ENCODE peak calls at places on chromosomes 12 and 14, in four cellular contexts. C is cardiac muscle cell, W is astrocyte, A is GM23248. O is an unnamed sample.

GRCh38 chr12:55227643-55228042 is 6.8 kb downstream of the OR10A7 start:
- DNase-seq in A (no peak), C (no peak), W (no peak), O (no peak)

GRCh38 chr12:132285991-132286681 is 43.3 kb downstream of the GALNT9 start:
- DNase-seq in W (peak), A (peak), C (peak), O (peak)

GRCh38 chr14:61331992-61332657 is 10.7 kb downstream of the PRKCH start:
- DNase-seq in W (no peak), A (no peak), C (no peak), O (no peak)

GRCh38 chr12:54983536-54984102 is 943 bp downstream of the TESPA1 start:
- DNase-seq in A (no peak), W (no peak), C (no peak), O (no peak)

GRCh38 chr14:52131640-52132320 is 62.9 kb upstream of the NID2 start:
- DNase-seq in W (peak), A (peak), C (peak), O (peak)

GRCh38 chr12:67145692-67146091 is 123.5 kb upstream of the CAND1 start:
- DNase-seq in C (no peak), A (no peak), W (no peak), O (no peak)

GRCh38 chr14:104983231-104983721 is 2.3 kb upstream of the CLBA1 start:
- DNase-seq in W (no peak), C (no peak), A (no peak), O (no peak)

GRCh38 chr14:75539165-75539561 is 16.9 kb downstream of the BATF start:
- DNase-seq in C (no peak), W (no peak), A (no peak), O (no peak)

GRCh38 chr12:95257541-95257940 is 39.9 kb downstream of the VEZT start:
- DNase-seq in W (no peak), A (no peak), C (no peak), O (no peak)

GRCh38 chr12:38053655-38054464 is 262.7 kb upstream of the ALG10B start:
- DNase-seq in W (no peak), A (peak), C (no peak), O (peak)

GRCh38 chr14:90461425-90461824 is 64.6 kb downstream of the CALM1 start:
- DNase-seq in C (no peak), A (no peak), W (no peak), O (no peak)

GRCh38 chr14:84749191-84749945 is 780.6 kb upstream of the FLRT2 start:
- DNase-seq in W (no peak), C (no peak), A (no peak), O (no peak)

GRCh38 chr14:33454707-33455106 is 496.2 kb downstream of the EGLN3 start:
- DNase-seq in C (no peak), A (no peak), W (no peak), O (peak)

DNA sequence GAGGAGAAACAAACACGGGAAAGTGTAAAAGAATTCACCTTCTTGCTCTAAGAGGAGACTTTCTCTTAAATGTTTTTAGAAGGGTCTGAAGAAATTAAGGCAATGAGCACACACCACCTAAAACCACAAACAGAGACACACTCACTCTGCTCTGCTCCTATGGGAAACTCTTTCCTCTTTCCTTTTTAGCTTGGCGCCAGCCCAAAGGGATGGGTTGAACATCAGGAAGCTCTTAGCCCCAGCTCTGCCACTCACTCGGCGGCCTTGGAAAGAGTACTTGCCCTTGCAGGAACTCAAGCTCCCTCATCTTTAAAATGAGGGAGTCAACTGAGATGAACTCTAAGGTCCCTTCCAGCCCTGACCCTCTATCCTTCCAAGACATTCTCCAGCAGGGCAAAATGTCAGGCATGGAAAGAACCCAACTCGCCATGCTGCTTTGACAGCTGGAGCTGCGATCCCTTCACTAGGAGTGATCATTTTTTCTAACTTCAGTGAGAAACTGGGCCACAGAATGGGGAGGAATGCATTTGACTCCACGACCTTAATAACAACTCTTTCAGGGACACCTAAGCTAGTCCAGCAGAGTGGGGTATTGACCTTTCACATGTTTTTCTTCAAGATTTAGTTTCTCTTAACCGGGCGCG is 980 bp upstream of the RNASE8 start:
- DNase-seq in C (no peak), A (peak), W (no peak), O (no peak)
- H3K27ac ChIP-seq in C (no peak), A (no peak), W (no peak), O (no peak)

GRCh38 chr14:76924363-76925151 is 98.3 kb downstream of the LRRC74A start:
- DNase-seq in C (no peak), W (no peak), A (no peak), O (peak)
- H3K27ac ChIP-seq in C (no peak), W (no peak), A (no peak), O (no peak)

GRCh38 chr12:12214201-12214600 is 52.6 kb downstream of the LRP6 start:
- DNase-seq in A (no peak), W (no peak), C (no peak), O (no peak)
- H3K27ac ChIP-seq in A (peak), W (no peak), C (no peak), O (no peak)

DNA sequence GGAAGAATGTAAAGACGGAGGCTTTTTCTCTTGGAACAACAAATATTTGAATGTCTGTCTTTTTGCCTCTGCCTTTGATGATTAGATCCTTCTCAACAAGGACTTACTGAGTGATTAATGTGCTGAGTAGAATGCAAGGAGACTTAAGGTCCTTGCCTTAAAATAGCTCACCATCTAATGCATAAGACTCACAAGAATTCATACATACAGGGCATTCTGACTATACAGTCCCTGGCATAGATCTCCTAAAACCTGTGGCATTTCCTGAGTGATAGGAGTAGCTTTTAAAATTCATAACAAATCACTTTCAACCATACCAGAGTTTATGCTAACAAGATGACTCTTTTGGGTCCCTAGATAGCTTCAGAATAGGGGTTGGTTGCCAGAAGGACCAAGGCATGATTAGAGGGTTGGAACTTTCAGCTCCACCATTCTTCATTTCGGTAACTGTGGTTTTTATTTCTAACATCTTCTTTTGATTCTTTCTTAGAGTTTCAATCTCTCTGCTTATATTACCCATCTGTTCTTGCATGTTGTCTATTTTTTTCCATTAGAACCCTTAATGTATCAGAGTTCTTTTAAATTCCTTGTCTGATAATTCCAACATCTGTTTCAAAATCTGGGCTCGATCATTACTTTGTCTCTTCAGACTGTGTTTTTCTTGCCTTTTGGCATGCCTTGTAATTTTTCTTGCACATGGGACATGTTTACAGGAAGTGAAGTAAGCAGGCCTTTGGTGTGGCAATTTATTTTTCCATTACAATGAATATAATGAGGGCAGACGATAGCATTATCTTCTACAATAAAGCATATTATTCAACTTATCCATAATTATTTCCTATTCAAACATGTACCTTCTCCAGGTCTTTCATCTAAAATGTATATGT is 48.6 kb downstream of the STXBP6 start:
- DNase-seq in C (no peak), W (peak), A (peak), O (no peak)
- H3K27ac ChIP-seq in C (no peak), W (no peak), A (peak), O (no peak)